ENCODE peak calls at places on chromosomes 7 and 10, in seven cellular contexts. I is Kasumi-1; O is RWPE1; Q is activated CD4-positive, alpha-beta T cell treated with anti-CD3 and anti-CD28 coated beads for 24 hours; V is naive B cell; U is substantia nigra; Z is NCI-H1417. D is an unnamed sample.

GRCh38 chr7:836429-836828 is 4.2 kb downstream of the SUN1 start:
- DNase-seq in I (no peak), Z (no peak), V (no peak), O (no peak), U (no peak), Q (no peak), D (no peak)

GRCh38 chr10:70779685-70780369 is 5.3 kb downstream of the TBATA start:
- DNase-seq in U (no peak), O (no peak), Q (no peak), Z (no peak), I (no peak), V (no peak), D (no peak)

GRCh38 chr7:148773344-148773743 is 74.6 kb downstream of the CUL1 start:
- DNase-seq in U (no peak), Q (no peak), Z (peak), O (no peak), V (no peak), I (peak), D (peak)

GRCh38 chr10:57247271-57247670 is 886.2 kb upstream of the ZWINT start:
- DNase-seq in U (no peak), Z (no peak), O (no peak), I (no peak), V (no peak), Q (no peak), D (no peak)

GRCh38 chr10:74199315-74199714 is 48.3 kb downstream of the ADK start:
- DNase-seq in U (no peak), O (no peak), V (no peak), Q (no peak), Z (no peak), I (no peak), D (no peak)

GRCh38 chr7:48161407-48162125 is 9.7 kb upstream of the ABCA13 start:
- DNase-seq in Q (no peak), V (no peak), Z (no peak), O (no peak), U (no peak), I (no peak), D (no peak)

GRCh38 chr7:45650404-45651055 is 76.4 kb downstream of the ADCY1 start:
- DNase-seq in O (no peak), V (no peak), I (no peak), Z (no peak), U (no peak), Q (no peak), D (no peak)

GRCh38 chr7:46450871-46451270 is 529.8 kb upstream of the IGFBP3 start:
- DNase-seq in I (no peak), U (no peak), Q (no peak), Z (no peak), O (no peak), V (no peak), D (no peak)

GRCh38 chr7:119320316-119320715 is 952.7 kb upstream of the KCND2 start:
- DNase-seq in O (no peak), U (no peak), Z (no peak), V (no peak), Q (no peak), I (no peak), D (no peak)

GRCh38 chr7:99232082-99232770 is 24.3 kb upstream of the KPNA7 start:
- DNase-seq in U (no peak), O (no peak), V (no peak), Z (no peak), Q (no peak), I (no peak), D (no peak)

GRCh38 chr10:74977913-74978847 is 133.3 kb upstream of the SAMD8 start:
- DNase-seq in U (no peak), O (no peak), I (peak), Z (no peak), Q (peak), V (peak), D (no peak)

GRCh38 chr7:25821225-25821624 is 330.8 kb upstream of the NFE2L3 start:
- DNase-seq in Q (no peak), I (no peak), U (no peak), Z (no peak), V (no peak), O (no peak), D (no peak)

GRCh38 chr7:16989883-16990413 is 108.2 kb upstream of the AGR3 start:
- DNase-seq in Q (no peak), O (peak), I (no peak), V (no peak), U (no peak), Z (peak), D (no peak)

GRCh38 chr7:157475095-157475494 is 138.3 kb downstream of the DNAJB6 start:
- DNase-seq in Z (no peak), V (no peak), U (no peak), O (no peak), Q (no peak), I (no peak), D (no peak)

D was measured in GF-D8.